ENCODE peak calls at places on chromosomes 5 and 9, in five cellular contexts. One of them, this sample, is unnamed.

GRCh38 chr5:77145666-77146065 is 58.6 kb upstream of the ZBED3 start:
- DNase-seq in NAMALWA: no peak
- DNase-seq in G401: no peak
- DNase-seq in SK-N-DZ: no peak
- DNase-seq in CD4-positive, CD25-positive, alpha-beta regulatory T cell: no peak
- DNase-seq in this sample: no peak

GRCh38 chr5:180769821-180770220 is 30.0 kb upstream of the OR2Y1 start:
- DNase-seq in G401: no peak
- DNase-seq in CD4-positive, CD25-positive, alpha-beta regulatory T cell: no peak
- DNase-seq in SK-N-DZ: no peak
- DNase-seq in NAMALWA: no peak
- DNase-seq in this sample: no peak

GRCh38 chr9:114299286-114300152 is 23.4 kb upstream of the ORM1 start:
- DNase-seq in NAMALWA: no peak
- DNase-seq in CD4-positive, CD25-positive, alpha-beta regulatory T cell: no peak
- DNase-seq in G401: no peak
- DNase-seq in SK-N-DZ: no peak
- DNase-seq in this sample: no peak

GRCh38 chr9:86946712-86947145 is 577 bp downstream of the GAS1 start:
- DNase-seq in CD4-positive, CD25-positive, alpha-beta regulatory T cell: peak
- DNase-seq in G401: peak
- DNase-seq in NAMALWA: no peak
- DNase-seq in SK-N-DZ: peak
- DNase-seq in this sample: no peak

GRCh38 chr9:94903961-94904421 is 177.5 kb downstream of the AOPEP start:
- DNase-seq in NAMALWA: no peak
- DNase-seq in G401: no peak
- DNase-seq in SK-N-DZ: no peak
- DNase-seq in CD4-positive, CD25-positive, alpha-beta regulatory T cell: no peak
- DNase-seq in this sample: no peak

GRCh38 chr5:66442951-66443445 is 153.2 kb upstream of the MAST4 start:
- DNase-seq in G401: no peak
- DNase-seq in NAMALWA: no peak
- DNase-seq in CD4-positive, CD25-positive, alpha-beta regulatory T cell: no peak
- DNase-seq in SK-N-DZ: peak
- DNase-seq in this sample: no peak

GRCh38 chr5:158492850-158493249 is 606.9 kb downstream of the EBF1 start:
- DNase-seq in G401: no peak
- DNase-seq in CD4-positive, CD25-positive, alpha-beta regulatory T cell: no peak
- DNase-seq in NAMALWA: no peak
- DNase-seq in SK-N-DZ: no peak
- DNase-seq in this sample: no peak

GRCh38 chr9:4339783-4340335 is 40.0 kb upstream of the GLIS3 start:
- DNase-seq in NAMALWA: peak
- DNase-seq in SK-N-DZ: no peak
- DNase-seq in G401: no peak
- DNase-seq in CD4-positive, CD25-positive, alpha-beta regulatory T cell: no peak
- DNase-seq in this sample: no peak

GRCh38 chr5:75681125-75681830 is 36.0 kb downstream of the POC5 start:
- DNase-seq in CD4-positive, CD25-positive, alpha-beta regulatory T cell: peak
- DNase-seq in NAMALWA: peak
- DNase-seq in SK-N-DZ: peak
- DNase-seq in G401: peak
- DNase-seq in this sample: no peak

GRCh38 chr5:73591698-73592501 is 26.4 kb downstream of the UTP15 start:
- DNase-seq in NAMALWA: no peak
- DNase-seq in CD4-positive, CD25-positive, alpha-beta regulatory T cell: no peak
- DNase-seq in G401: no peak
- DNase-seq in SK-N-DZ: peak
- DNase-seq in this sample: no peak

GRCh38 chr9:88737031-88737430 is 202.1 kb downstream of the NXNL2 start:
- DNase-seq in NAMALWA: no peak
- DNase-seq in G401: no peak
- DNase-seq in SK-N-DZ: no peak
- DNase-seq in CD4-positive, CD25-positive, alpha-beta regulatory T cell: no peak
- DNase-seq in this sample: no peak

GRCh38 chr9:36039121-36039520 is 2.4 kb downstream of the RECK start:
- DNase-seq in NAMALWA: no peak
- DNase-seq in G401: no peak
- DNase-seq in SK-N-DZ: no peak
- DNase-seq in CD4-positive, CD25-positive, alpha-beta regulatory T cell: no peak
- DNase-seq in this sample: no peak

GRCh38 chr9:124551472-124552339 is 44.5 kb upstream of the NR5A1 start:
- DNase-seq in CD4-positive, CD25-positive, alpha-beta regulatory T cell: no peak
- DNase-seq in G401: peak
- DNase-seq in SK-N-DZ: peak
- DNase-seq in NAMALWA: peak
- DNase-seq in this sample: no peak

GRCh38 chr9:126702501-126703329 is 89.0 kb downstream of the LMX1B start:
- DNase-seq in G401: peak
- DNase-seq in NAMALWA: peak
- DNase-seq in CD4-positive, CD25-positive, alpha-beta regulatory T cell: no peak
- DNase-seq in SK-N-DZ: no peak
- DNase-seq in this sample: peak

GRCh38 chr5:172521338-172521932 is 67.1 kb upstream of the SH3PXD2B start:
- DNase-seq in NAMALWA: no peak
- DNase-seq in CD4-positive, CD25-positive, alpha-beta regulatory T cell: no peak
- DNase-seq in G401: no peak
- DNase-seq in SK-N-DZ: no peak
- DNase-seq in this sample: no peak

GRCh38 chr9:81690251-81690851 is 1.0 kb upstream of the TLE1 start:
- DNase-seq in NAMALWA: no peak
- DNase-seq in CD4-positive, CD25-positive, alpha-beta regulatory T cell: no peak
- DNase-seq in SK-N-DZ: peak
- DNase-seq in G401: peak
- DNase-seq in this sample: no peak

GRCh38 chr5:132476853-132477729 is 13.5 kb downstream of the IRF1 start:
- DNase-seq in SK-N-DZ: peak
- DNase-seq in NAMALWA: no peak
- DNase-seq in CD4-positive, CD25-positive, alpha-beta regulatory T cell: no peak
- DNase-seq in G401: no peak
- DNase-seq in this sample: peak

GRCh38 chr5:154196955-154197652 is 6.6 kb downstream of the GALNT10 start:
- DNase-seq in SK-N-DZ: peak
- DNase-seq in NAMALWA: peak
- DNase-seq in CD4-positive, CD25-positive, alpha-beta regulatory T cell: no peak
- DNase-seq in G401: peak
- DNase-seq in this sample: no peak

GRCh38 chr5:122259995-122260394 is 52.0 kb upstream of the SNCAIP start:
- DNase-seq in G401: no peak
- DNase-seq in CD4-positive, CD25-positive, alpha-beta regulatory T cell: no peak
- DNase-seq in NAMALWA: no peak
- DNase-seq in SK-N-DZ: no peak
- DNase-seq in this sample: no peak

GRCh38 chr9:98182069-98182820 is 10.2 kb downstream of the CORO2A start:
- DNase-seq in G401: no peak
- DNase-seq in SK-N-DZ: no peak
- DNase-seq in NAMALWA: no peak
- DNase-seq in CD4-positive, CD25-positive, alpha-beta regulatory T cell: no peak
- DNase-seq in this sample: no peak

GRCh38 chr9:4397917-4398316 is 92.4 kb upstream of the SLC1A1 start:
- DNase-seq in NAMALWA: no peak
- DNase-seq in CD4-positive, CD25-positive, alpha-beta regulatory T cell: no peak
- DNase-seq in G401: no peak
- DNase-seq in SK-N-DZ: no peak
- DNase-seq in this sample: no peak

GRCh38 chr9:127393680-127394079 is 3.3 kb upstream of the SLC2A8 start:
- DNase-seq in NAMALWA: no peak
- DNase-seq in CD4-positive, CD25-positive, alpha-beta regulatory T cell: no peak
- DNase-seq in G401: no peak
- DNase-seq in SK-N-DZ: no peak
- DNase-seq in this sample: no peak

GRCh38 chr5:143094087-143094511 is 309.4 kb downstream of the NR3C1 start:
- DNase-seq in NAMALWA: no peak
- DNase-seq in CD4-positive, CD25-positive, alpha-beta regulatory T cell: no peak
- DNase-seq in SK-N-DZ: no peak
- DNase-seq in G401: no peak
- DNase-seq in this sample: no peak

GRCh38 chr5:84239509-84239908 is 145.2 kb downstream of the EDIL3 start:
- DNase-seq in CD4-positive, CD25-positive, alpha-beta regulatory T cell: no peak
- DNase-seq in NAMALWA: no peak
- DNase-seq in G401: no peak
- DNase-seq in SK-N-DZ: no peak
- DNase-seq in this sample: no peak

This sample was measured in B cell.